ENCODE peak calls at places on chromosomes 2 and 18, in five cellular contexts. V is body of pancreas, D is posterior cingulate gyrus, R is ovary, W is fibroblast of the aortic adventitia. T is an unnamed sample.

GRCh38 chr2:215594766-215595165 is 158.9 kb upstream of the FN1 start:
- DNase-seq in V (no peak), D (no peak), R (no peak), W (peak; percentile 44), T (no peak)

GRCh38 chr2:195830968-195831810 is 174.2 kb downstream of the SLC39A10 start:
- DNase-seq in V (no peak), D (no peak), R (no peak), W (no peak), T (no peak)

GRCh38 chr2:152755029-152755428 is 36.6 kb downstream of the ARL6IP6 start:
- DNase-seq in V (peak; percentile 8), D (no peak), R (peak; percentile 36), W (peak; percentile 10), T (peak; percentile 20)

GRCh38 chr2:113965644-113966043 is 75.8 kb downstream of the ACTR3 start:
- DNase-seq in V (no peak), D (no peak), R (no peak), W (peak; percentile 22), T (no peak)

GRCh38 chr18:43661570-43661969 is 384.3 kb upstream of the SYT4 start:
- DNase-seq in V (peak; percentile 36), D (no peak), R (no peak), W (peak; percentile 74), T (no peak)

GRCh38 chr2:149745396-149745925 is 157.9 kb upstream of the MMADHC start:
- DNase-seq in V (no peak), D (no peak), R (no peak), W (no peak), T (no peak)

GRCh38 chr2:178796079-178796677 is 11.0 kb downstream of the TTN start:
- DNase-seq in V (no peak), D (no peak), R (no peak), W (peak; percentile 87), T (no peak)

GRCh38 chr2:85161626-85161960 is 28.4 kb downstream of the TCF7L1 start:
- DNase-seq in V (no peak), D (no peak), R (no peak), W (peak; percentile 56), T (no peak)

GRCh38 chr18:59096098-59096779 is 43.4 kb upstream of the SEC11C start:
- DNase-seq in V (peak; percentile 39), D (peak; percentile 47), R (no peak), W (no peak), T (no peak)

GRCh38 chr2:210955591-210955990 is 399.2 kb downstream of the CPS1 start:
- DNase-seq in V (no peak), D (no peak), R (no peak), W (peak; percentile 83), T (no peak)

GRCh38 chr2:164882276-164882675 is 40.7 kb upstream of the COBLL1 start:
- DNase-seq in V (no peak), D (no peak), R (peak; percentile 91), W (peak; percentile 29), T (no peak)

GRCh38 chr2:166417669-166418068 is 41.9 kb upstream of the SCN9A start:
- DNase-seq in V (peak; percentile 8), D (no peak), R (no peak), W (peak; percentile 39), T (no peak)

GRCh38 chr2:6054394-6054732 is 362.2 kb downstream of the SOX11 start:
- DNase-seq in V (no peak), D (no peak), R (no peak), W (no peak), T (no peak)

GRCh38 chr18:23143059-23143831 is 8.0 kb downstream of the CABLES1 start:
- DNase-seq in V (peak; percentile 46), D (no peak), R (no peak), W (peak; percentile 62), T (peak; percentile 60)

GRCh38 chr2:119841550-119841949 is 81.8 kb downstream of the PTPN4 start:
- DNase-seq in V (no peak), D (no peak), R (no peak), W (no peak), T (no peak)

GRCh38 chr2:127935337-127935736 is 49.6 kb upstream of the AMMECR1L start:
- DNase-seq in V (no peak), D (no peak), R (no peak), W (no peak), T (no peak)

GRCh38 chr2:133937669-133938068 is 316.2 kb upstream of the MGAT5 start:
- DNase-seq in V (no peak), D (no peak), R (no peak), W (peak; percentile 52), T (no peak)

GRCh38 chr2:83104202-83104601 is 1354.9 kb downstream of the SUCLG1 start:
- DNase-seq in V (no peak), D (no peak), R (no peak), W (no peak), T (no peak)

GRCh38 chr2:182761903-182762302 is 45.8 kb downstream of the DNAJC10 start:
- DNase-seq in V (no peak), D (no peak), R (no peak), W (peak; percentile 74), T (no peak)

GRCh38 chr2:238730001-238730669 is 117.8 kb upstream of the TWIST2 start:
- DNase-seq in V (no peak), D (no peak), R (no peak), W (no peak), T (no peak)

GRCh38 chr2:191421950-191422349 is 176.7 kb downstream of the MYO1B start:
- DNase-seq in V (no peak), D (no peak), R (no peak), W (no peak), T (no peak)

GRCh38 chr2:64478502-64479230 is 24.7 kb downstream of the LGALSL start:
- DNase-seq in V (no peak), D (no peak), R (no peak), W (no peak), T (no peak)

GRCh38 chr2:212957624-212958023 is 193.8 kb downstream of the IKZF2 start:
- DNase-seq in V (no peak), D (no peak), R (no peak), W (no peak), T (no peak)

GRCh38 chr2:188940171-188940570 is 34.0 kb upstream of the COL3A1 start:
- DNase-seq in V (no peak), D (no peak), R (no peak), W (peak; percentile 70), T (peak; percentile 2)

GRCh38 chr2:129062160-129062912 is 743.7 kb upstream of the HS6ST1 start:
- DNase-seq in V (no peak), D (no peak), R (no peak), W (no peak), T (no peak)

GRCh38 chr2:200051621-200051945 is 96.2 kb downstream of the MAIP1 start:
- DNase-seq in V (no peak), D (no peak), R (no peak), W (no peak), T (no peak)

GRCh38 chr2:11180653-11181052 is 25.4 kb downstream of the SLC66A3 start:
- DNase-seq in V (no peak), D (no peak), R (no peak), W (no peak), T (no peak)

GRCh38 chr2:171307560-171307959 is 126.2 kb downstream of the METTL8 start:
- DNase-seq in V (no peak), D (no peak), R (no peak), W (no peak), T (no peak)

T was measured in adrenal gland.